ENCODE peak calls at places on chromosomes 11 and 22, in five cellular contexts. G, R, N, S and Y are unnamed samples.

GRCh38 chr11:6576471-6577373 is 26.7 kb downstream of the RRP8 start:
- DNase-seq in G (peak), R (no peak), N (peak), S (no peak), Y (no peak)

GRCh38 chr11:78905756-78906155 is 331.1 kb upstream of the NARS2 start:
- DNase-seq in G (no peak), R (no peak), N (no peak), S (no peak), Y (no peak)

GRCh38 chr11:15839061-15839460 is 517.3 kb downstream of the SOX6 start:
- DNase-seq in G (no peak), R (no peak), N (no peak), S (no peak), Y (no peak)

GRCh38 chr11:63791495-63792167 is 21.6 kb upstream of the SPINDOC start:
- DNase-seq in G (no peak), R (no peak), N (no peak), S (no peak), Y (no peak)

GRCh38 chr11:72609045-72609444 is 65.2 kb downstream of the PDE2A start:
- DNase-seq in G (no peak), R (no peak), N (no peak), S (peak), Y (no peak)

GRCh38 chr11:126329644-126330200 is 25.8 kb upstream of the ST3GAL4 start:
- DNase-seq in G (peak), R (no peak), N (no peak), S (no peak), Y (no peak)

GRCh38 chr11:120482149-120482548 is 29.4 kb upstream of the GRIK4 start:
- DNase-seq in G (no peak), R (peak), N (no peak), S (peak), Y (no peak)

GRCh38 chr11:72069787-72070251 is 10.5 kb downstream of the NUMA1 start:
- DNase-seq in G (peak), R (peak), N (peak), S (peak), Y (peak)

GRCh38 chr11:131591051-131591461 is 220.6 kb downstream of the NTM start:
- DNase-seq in G (no peak), R (no peak), N (no peak), S (no peak), Y (no peak)

GRCh38 chr11:575996-576756 is at the start of gene PHRF1:
- DNase-seq in G (peak), R (peak), N (peak), S (peak), Y (peak)

GRCh38 chr11:578276-579035 is 2.2 kb downstream of the PHRF1 start:
- DNase-seq in G (no peak), R (no peak), N (no peak), S (no peak), Y (no peak)

GRCh38 chr11:575324-575995 is 810 bp upstream of the PHRF1 start:
- DNase-seq in G (no peak), R (no peak), N (no peak), S (no peak), Y (no peak)

GRCh38 chr11:576791-577610 is 731 bp downstream of the PHRF1 start:
- DNase-seq in G (no peak), R (no peak), N (no peak), S (no peak), Y (peak)

GRCh38 chr11:577611-577894 is 1.3 kb downstream of the PHRF1 start:
- DNase-seq in G (no peak), R (no peak), N (no peak), S (no peak), Y (no peak)
- TF ChIP-seq CTCF in G (no peak), R (no peak), N (no peak), S (no peak), Y (no peak)

DNA sequence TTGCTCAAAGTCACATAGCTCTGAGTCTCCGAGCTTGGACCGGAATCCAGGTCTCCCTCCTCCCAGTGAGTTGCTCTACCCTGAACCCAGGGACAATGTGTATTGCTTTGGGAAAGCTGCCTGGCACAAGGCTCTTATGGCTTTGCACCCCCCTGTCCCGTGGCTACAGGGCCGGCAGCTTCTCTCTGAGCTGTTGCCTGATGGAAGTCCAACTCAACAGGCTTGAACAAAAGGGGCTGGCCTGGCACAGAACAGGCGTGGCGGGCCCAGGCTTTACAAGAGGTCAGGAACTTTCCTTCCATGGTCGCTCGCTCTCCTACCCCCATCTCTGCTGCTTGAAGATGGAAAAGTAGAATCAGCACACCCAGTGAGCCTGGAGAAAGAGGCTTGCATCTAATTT is 34.3 kb downstream of the MYEOV start:
- DNase-seq in G (no peak), R (no peak), N (peak), S (no peak), Y (no peak)
- TF ChIP-seq CTCF in G (no peak), R (no peak), N (no peak), S (no peak), Y (no peak)

GRCh38 chr11:3986301-3986700 is 108.3 kb upstream of the RRM1 start:
- DNase-seq in G (no peak), R (no peak), N (no peak), S (no peak), Y (no peak)

GRCh38 chr11:3982431-3982830 is 112.2 kb upstream of the RRM1 start:
- DNase-seq in G (no peak), R (no peak), N (no peak), S (no peak), Y (no peak)

GRCh38 chr11:3981084-3981633 is 113.4 kb upstream of the RRM1 start:
- DNase-seq in G (no peak), R (no peak), N (no peak), S (no peak), Y (no peak)

GRCh38 chr11:3983101-3983500 is 111.5 kb upstream of the RRM1 start:
- DNase-seq in G (no peak), R (no peak), N (no peak), S (no peak), Y (no peak)

GRCh38 chr11:3984896-3985295 is 109.7 kb upstream of the RRM1 start:
- DNase-seq in G (no peak), R (no peak), N (no peak), S (no peak), Y (no peak)
- TF ChIP-seq CTCF in G (no peak), R (peak), N (no peak), S (no peak), Y (no peak)

DNA sequence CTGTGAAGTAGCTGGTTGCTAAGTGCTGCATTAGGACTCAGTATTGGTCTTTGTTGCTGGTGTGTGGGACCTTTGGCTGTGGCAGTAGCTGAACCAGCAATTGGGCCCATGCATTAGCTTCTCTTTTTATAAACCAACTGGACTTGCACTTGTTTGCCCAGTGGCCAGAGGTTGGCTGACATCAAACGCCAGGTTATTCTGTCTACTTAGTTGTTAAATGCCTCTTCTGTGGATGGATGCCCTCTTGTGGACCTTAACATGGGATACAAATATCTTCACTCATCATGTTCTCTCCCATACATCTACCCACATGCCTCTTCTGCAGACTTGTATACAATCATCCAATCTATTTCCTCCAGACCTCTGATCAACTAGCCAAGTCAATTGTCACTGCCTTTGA is 26.4 kb upstream of the ARHGAP20 start:
- DNase-seq in G (no peak), R (no peak), N (no peak), S (no peak), Y (no peak)
- TF ChIP-seq CTCF in G (no peak), R (no peak), N (no peak), S (no peak), Y (no peak)

DNA sequence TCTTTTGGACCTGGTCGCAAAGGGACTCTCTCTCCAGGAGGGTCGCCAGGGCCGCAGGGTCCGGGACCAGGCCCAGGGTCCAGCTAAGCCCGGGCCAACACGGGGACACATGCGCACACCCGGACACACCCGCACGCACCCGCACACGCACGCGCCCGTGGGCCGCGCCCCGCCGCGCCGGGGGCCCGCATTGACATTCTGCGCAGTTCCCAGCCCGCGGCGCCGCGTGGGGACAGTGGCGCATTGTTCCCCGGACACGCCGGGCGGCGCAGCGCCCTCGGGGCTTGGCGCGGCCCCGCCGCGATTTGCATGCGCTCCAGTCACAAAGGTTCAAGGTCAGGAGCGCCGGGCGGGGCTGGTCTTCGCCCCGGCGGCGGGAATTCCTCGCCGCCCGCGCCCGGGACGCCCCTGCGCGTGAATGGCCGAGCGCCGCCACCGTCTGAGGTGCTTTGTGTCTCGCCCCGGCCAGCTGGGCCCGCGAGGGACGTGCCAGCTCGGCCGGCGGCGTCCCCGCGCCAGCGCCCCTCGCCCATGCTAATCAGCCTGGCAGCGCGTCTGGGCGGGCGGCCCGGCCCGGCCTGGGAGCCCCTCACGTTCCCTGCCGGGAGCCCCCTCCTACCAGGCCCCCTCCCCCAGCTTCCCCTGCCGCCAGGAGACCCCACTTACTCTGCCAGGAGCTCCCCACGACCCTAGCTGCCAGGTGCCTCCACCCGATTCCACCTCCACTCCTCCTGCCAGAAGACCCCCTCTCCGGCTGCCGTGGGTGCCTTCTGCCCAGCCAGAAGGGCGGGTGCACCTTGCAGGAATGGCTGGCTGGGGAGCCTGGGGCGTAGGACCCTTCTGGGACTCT is 50.5 kb upstream of the WNT7B start:
- DNase-seq in G (no peak), R (no peak), N (peak), S (no peak), Y (peak)
- TF ChIP-seq CTCF in G (no peak), R (no peak), N (no peak), S (no peak), Y (peak)